ENCODE peak calls at places on chromosomes 7 and 10, in four cellular contexts. One of them, this sample, is unnamed. For H4K20me1, the result is how much of the 10 kb centered on the place peaks cover.

GRCh38 chr7:78099715-78100477 is 301.3 kb downstream of the PHTF2 start:
- DNase-seq in GM23248: peak
- DNase-seq in GM23338: no peak
- DNase-seq in hepatocyte: no peak
- DNase-seq in this sample: peak

GRCh38 chr10:5565671-5566581 is 41.2 kb downstream of the CALML3 start:
- DNase-seq in GM23248: peak
- DNase-seq in GM23338: no peak
- DNase-seq in hepatocyte: no peak
- DNase-seq in this sample: peak

GRCh38 chr10:51675088-51675487 is 24.3 kb downstream of the CSTF2T start:
- DNase-seq in GM23248: peak
- DNase-seq in GM23338: no peak
- DNase-seq in hepatocyte: no peak
- DNase-seq in this sample: peak

GRCh38 chr7:131103997-131104396 is 223.7 kb upstream of the MKLN1 start:
- DNase-seq in GM23248: peak
- DNase-seq in GM23338: no peak
- DNase-seq in hepatocyte: no peak
- DNase-seq in this sample: peak

GRCh38 chr10:102670871-102671434 is 26.7 kb downstream of the TRIM8 start:
- DNase-seq in GM23248: no peak
- DNase-seq in GM23338: peak
- DNase-seq in hepatocyte: no peak
- DNase-seq in this sample: no peak

GRCh38 chr10:34628174-34628802 is 186.8 kb downstream of the PARD3 start:
- DNase-seq in GM23248: no peak
- DNase-seq in GM23338: no peak
- DNase-seq in hepatocyte: peak
- DNase-seq in this sample: no peak

GRCh38 chr7:10860516-10860915 is 113.2 kb upstream of the PHF14 start:
- DNase-seq in GM23248: peak
- DNase-seq in GM23338: peak
- DNase-seq in hepatocyte: no peak
- DNase-seq in this sample: peak

GRCh38 chr10:77602913-77603528 is 34.6 kb downstream of the KCNMA1 start:
- DNase-seq in GM23248: peak
- DNase-seq in GM23338: no peak
- DNase-seq in hepatocyte: no peak
- DNase-seq in this sample: no peak

GRCh38 chr7:75740846-75741497 is 2.2 kb upstream of the HIP1 start:
- DNase-seq in GM23248: no peak
- DNase-seq in GM23338: peak
- DNase-seq in hepatocyte: peak
- DNase-seq in this sample: no peak

GRCh38 chr10:75179657-75180177 is 30.9 kb upstream of the VDAC2 start:
- DNase-seq in GM23248: no peak
- DNase-seq in GM23338: no peak
- DNase-seq in hepatocyte: no peak
- DNase-seq in this sample: no peak

GRCh38 chr10:43692051-43692825 is 43.6 kb upstream of the ZNF32 start:
- DNase-seq in GM23248: peak
- DNase-seq in GM23338: no peak
- DNase-seq in hepatocyte: no peak
- DNase-seq in this sample: no peak

GRCh38 chr10:131651674-131652093 is 249.1 kb upstream of the PPP2R2D start:
- DNase-seq in GM23248: no peak
- DNase-seq in GM23338: peak
- DNase-seq in hepatocyte: no peak
- DNase-seq in this sample: no peak

GRCh38 chr7:64947252-64948000 is 43.4 kb downstream of the ZNF117 start:
- DNase-seq in GM23248: peak
- DNase-seq in GM23338: peak
- DNase-seq in hepatocyte: peak
- DNase-seq in this sample: no peak

DNA sequence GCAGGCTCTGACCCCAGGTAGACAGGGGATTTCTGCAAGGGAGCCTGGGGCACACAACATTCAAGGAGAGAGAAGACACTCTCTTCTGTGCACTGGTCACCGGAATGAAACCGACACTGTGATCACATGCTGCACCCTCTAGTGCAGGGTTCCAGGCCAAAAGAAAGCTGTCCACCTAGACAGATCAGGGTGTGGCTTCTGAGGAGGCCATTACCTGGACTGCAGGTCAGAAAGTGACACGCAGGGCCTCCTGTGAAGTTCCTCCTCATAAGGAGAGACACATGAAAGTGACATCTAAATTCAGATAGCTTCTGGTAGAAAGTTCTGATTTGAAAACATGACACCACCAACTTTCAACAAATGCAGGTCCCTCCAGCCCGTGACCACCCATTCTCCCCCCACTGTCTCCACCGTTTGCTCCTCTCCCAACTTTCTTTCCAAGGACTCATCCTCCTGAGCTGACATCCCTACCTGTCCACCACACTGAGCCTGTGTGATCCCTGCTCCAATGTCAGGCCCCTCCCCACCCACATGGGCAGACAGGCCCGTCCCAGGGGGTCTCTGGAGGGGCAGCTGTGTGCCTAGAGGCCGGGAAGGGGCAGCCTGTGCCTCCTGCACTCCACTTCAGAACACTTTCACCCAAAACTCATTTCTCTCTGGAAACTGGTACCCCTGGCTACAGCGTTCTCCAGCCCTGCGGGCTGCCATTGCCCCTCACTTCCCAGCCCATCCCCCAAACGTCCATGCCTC is 198.0 kb downstream of the TNS3 start:
- DNase-seq in GM23248: no peak
- DNase-seq in GM23338: no peak
- DNase-seq in hepatocyte: no peak
- DNase-seq in this sample: no peak
- H4K20me1 ChIP-seq in GM23248: under half
- H4K20me1 ChIP-seq in GM23338: under half
- H4K20me1 ChIP-seq in hepatocyte: under half
- H4K20me1 ChIP-seq in this sample: under half

DNA sequence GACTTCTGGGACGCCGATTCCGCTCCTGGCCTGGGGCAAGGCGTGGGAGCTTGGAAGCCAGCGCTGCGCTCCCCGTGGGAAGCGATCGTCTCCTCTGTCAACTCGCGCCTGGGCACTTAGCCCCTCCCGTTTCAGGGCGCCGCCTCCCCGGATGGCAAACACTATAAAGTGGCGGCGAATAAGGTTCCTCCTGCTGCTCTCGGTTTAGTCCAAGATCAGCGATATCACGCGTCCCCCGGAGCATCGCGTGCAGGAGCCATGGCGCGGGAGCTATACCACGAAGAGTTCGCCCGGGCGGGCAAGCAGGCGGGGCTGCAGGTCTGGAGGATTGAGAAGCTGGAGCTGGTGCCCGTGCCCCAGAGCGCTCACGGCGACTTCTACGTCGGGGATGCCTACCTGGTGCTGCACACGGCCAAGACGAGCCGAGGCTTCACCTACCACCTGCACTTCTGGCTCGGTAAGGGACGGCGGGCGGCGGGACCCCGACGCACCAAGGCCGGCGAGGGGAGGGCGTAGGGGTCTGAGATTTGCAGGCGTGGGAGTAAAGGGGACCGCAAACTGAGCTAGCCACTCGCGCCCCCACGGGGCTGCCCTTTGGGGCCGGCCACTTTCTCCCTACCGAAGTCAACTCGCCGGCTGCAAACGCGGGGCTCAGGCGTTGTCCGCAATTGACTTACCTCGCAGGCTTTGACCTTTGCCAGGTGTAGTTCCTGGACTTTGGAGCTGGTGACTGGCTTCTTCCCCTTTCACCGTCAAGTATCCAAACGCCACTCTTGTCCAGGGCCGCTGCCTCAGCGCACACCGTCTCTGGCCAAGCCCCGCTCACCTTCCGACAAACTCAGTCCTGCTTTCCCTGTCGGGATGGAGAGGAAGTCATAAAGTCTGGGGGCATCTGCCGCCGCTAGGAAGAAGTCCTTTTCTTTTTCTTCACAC is at the start of gene SCIN:
- DNase-seq in GM23248: peak
- DNase-seq in GM23338: peak
- DNase-seq in hepatocyte: peak
- DNase-seq in this sample: peak
- TF ChIP-seq EZH2 in GM23248: no peak
- TF ChIP-seq EZH2 in GM23338: peak
- TF ChIP-seq EZH2 in hepatocyte: no peak
- TF ChIP-seq EZH2 in this sample: no peak

GRCh38 chr10:94630017-94630688 is 53.4 kb upstream of the CYP2C18 start:
- DNase-seq in GM23248: peak
- DNase-seq in GM23338: peak
- DNase-seq in hepatocyte: peak
- DNase-seq in this sample: peak
- TF ChIP-seq EZH2phosphoT487 in GM23248: no peak
- TF ChIP-seq EZH2phosphoT487 in GM23338: no peak
- TF ChIP-seq EZH2phosphoT487 in hepatocyte: no peak
- TF ChIP-seq EZH2phosphoT487 in this sample: no peak

GRCh38 chr10:119272736-119273135 is 65.4 kb downstream of the GRK5 start:
- DNase-seq in GM23248: no peak
- DNase-seq in GM23338: no peak
- DNase-seq in hepatocyte: no peak
- DNase-seq in this sample: no peak
- H4K20me1 ChIP-seq in GM23248: under half
- H4K20me1 ChIP-seq in GM23338: under half
- H4K20me1 ChIP-seq in hepatocyte: under half
- H4K20me1 ChIP-seq in this sample: under half

DNA sequence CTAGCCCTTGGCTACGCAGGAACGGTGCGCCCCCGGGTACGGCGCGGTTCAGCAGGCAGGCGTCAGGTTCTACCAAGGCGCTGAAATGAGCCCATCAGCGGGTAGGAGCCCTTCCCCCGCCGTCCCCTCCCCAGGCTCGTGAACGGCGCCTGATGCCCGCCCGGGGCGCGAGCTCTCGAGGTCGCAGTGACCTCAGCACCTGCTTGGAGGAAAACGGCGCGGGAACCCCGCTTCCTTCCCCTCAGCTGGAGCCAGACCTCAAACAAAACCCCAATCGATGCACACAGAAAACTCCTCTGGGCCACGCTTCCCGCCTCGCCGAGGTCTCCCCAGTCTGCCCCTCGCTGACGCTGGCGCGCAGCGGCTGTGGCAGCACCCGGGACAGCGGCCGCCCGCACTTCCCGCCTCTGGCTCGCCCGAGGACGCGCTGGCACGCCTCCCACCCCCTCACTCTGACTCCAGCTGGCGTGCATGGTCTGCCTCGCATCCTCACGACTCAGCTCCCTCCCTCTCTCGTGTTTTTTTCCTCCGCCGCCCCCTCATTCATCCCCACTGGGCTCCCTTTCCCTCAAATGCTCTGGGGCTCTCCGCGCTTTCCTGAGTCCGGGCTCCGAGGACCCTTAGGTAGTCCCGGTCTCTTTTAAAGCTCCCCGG is 524 bp upstream of the GAD2 start:
- DNase-seq in GM23248: peak
- DNase-seq in GM23338: peak
- DNase-seq in hepatocyte: peak
- DNase-seq in this sample: no peak
- TF ChIP-seq EZH2 in GM23248: no peak
- TF ChIP-seq EZH2 in GM23338: no peak
- TF ChIP-seq EZH2 in hepatocyte: no peak
- TF ChIP-seq EZH2 in this sample: no peak

DNA sequence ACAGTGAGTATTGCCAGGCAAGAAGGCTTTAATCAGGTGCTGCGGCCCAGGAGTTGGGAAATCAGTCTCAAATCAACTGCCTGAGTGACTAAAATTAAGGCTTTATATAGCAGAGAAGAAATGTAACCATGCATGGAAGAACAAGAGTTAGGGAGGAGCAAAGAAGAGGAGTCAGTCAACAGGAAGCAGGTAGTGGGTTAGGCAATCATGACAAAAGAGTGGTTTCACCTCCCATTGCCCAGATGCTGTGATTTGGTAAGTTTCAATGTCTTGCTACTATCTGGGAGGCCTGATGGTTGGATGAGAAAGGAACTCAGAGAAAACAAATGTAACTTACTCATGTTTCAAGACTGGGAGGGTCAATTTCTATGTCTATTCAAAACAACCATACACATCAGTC is 998.3 kb downstream of the GATA3 start:
- DNase-seq in GM23248: no peak
- DNase-seq in GM23338: no peak
- DNase-seq in hepatocyte: no peak
- DNase-seq in this sample: no peak
- TF ChIP-seq EZH2phosphoT487 in GM23248: no peak
- TF ChIP-seq EZH2phosphoT487 in GM23338: no peak
- TF ChIP-seq EZH2phosphoT487 in hepatocyte: no peak
- TF ChIP-seq EZH2phosphoT487 in this sample: no peak

GRCh38 chr10:81889181-81889769 is 14.3 kb downstream of the NRG3 start:
- DNase-seq in GM23248: no peak
- DNase-seq in GM23338: no peak
- DNase-seq in hepatocyte: no peak
- DNase-seq in this sample: no peak
- H4K20me1 ChIP-seq in GM23248: under half
- H4K20me1 ChIP-seq in GM23338: under half
- H4K20me1 ChIP-seq in hepatocyte: under half
- H4K20me1 ChIP-seq in this sample: under half

DNA sequence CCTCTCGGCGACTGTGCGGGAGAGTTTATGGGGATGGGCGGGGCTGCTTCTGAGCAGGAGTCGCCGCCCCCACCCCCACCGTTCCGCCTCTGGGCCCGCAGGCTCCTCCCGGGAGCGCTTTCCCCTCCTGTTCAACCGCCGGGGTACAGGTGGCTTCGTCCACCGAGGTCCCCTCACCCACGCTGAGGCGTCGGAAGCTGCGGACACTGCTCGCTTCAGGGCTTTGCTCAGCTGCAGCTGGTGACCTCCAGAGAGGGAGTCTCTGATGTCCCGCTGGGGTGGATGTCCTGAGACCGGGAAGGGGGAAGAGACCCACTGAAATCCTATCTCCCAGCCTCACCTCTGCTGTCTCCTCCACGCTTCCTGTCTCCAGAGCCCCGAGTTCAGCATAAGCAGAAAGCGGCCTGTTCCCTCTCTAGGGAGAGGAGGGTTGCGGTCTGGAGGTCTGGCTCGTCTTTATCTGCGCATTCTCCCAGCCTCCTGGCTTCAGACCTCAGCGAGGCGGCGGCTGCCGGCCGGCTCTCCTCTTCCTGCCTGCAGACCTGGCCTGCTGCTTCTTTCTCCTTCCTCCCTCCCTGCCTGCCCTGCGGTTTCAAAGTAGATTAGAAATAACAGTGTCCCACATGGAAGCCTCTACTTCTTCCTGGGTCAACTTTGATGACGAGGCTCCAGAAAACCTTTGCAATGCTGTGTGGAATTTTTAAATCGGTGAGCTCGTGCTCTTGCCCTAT is 1.8 kb downstream of the CYP2E1 start:
- DNase-seq in GM23248: peak
- DNase-seq in GM23338: peak
- DNase-seq in hepatocyte: no peak
- DNase-seq in this sample: peak
- TF ChIP-seq EZH2 in GM23248: no peak
- TF ChIP-seq EZH2 in GM23338: no peak
- TF ChIP-seq EZH2 in hepatocyte: no peak
- TF ChIP-seq EZH2 in this sample: no peak

This sample was measured in PC-3.